ENCODE peak calls at places on chromosomes 1 and 21, in five cellular contexts. Y, S, C, P and H are unnamed samples. For H3K4me1, the result is how much of the 10 kb centered on the place peaks cover.

GRCh38 chr21:27108228-27108627 is 141.3 kb upstream of the ADAMTS5 start:
- DNase-seq in P (no peak), Y (no peak), S (no peak), C (no peak), H (no peak)

GRCh38 chr1:44484155-44484688 is 79.2 kb downstream of the RNF220 start:
- DNase-seq in P (no peak), C (no peak), Y (no peak), S (no peak), H (no peak)

GRCh38 chr1:212537610-212538009 is 71.0 kb upstream of the ATF3 start:
- DNase-seq in P (no peak), S (no peak), Y (no peak), C (no peak), H (no peak)

GRCh38 chr1:204507317-204508105 is 8.7 kb upstream of the MDM4 start:
- DNase-seq in S (no peak), P (no peak), Y (no peak), C (peak), H (peak)

GRCh38 chr1:111407297-111407696 is 20.2 kb downstream of the OVGP1 start:
- DNase-seq in Y (no peak), P (no peak), S (no peak), C (no peak), H (no peak)

GRCh38 chr1:191634801-191635520 is 523.3 kb upstream of the RGS18 start:
- DNase-seq in C (no peak), Y (no peak), P (no peak), S (no peak), H (no peak)

GRCh38 chr21:25234857-25235801 is 372.2 kb downstream of the MRPL39 start:
- DNase-seq in C (no peak), S (no peak), P (no peak), Y (no peak), H (no peak)

GRCh38 chr1:179785025-179785424 is 41.9 kb downstream of the FAM163A start:
- DNase-seq in S (no peak), Y (no peak), P (no peak), C (no peak), H (no peak)

GRCh38 chr1:203570805-203571204 is 55.8 kb upstream of the ATP2B4 start:
- DNase-seq in Y (no peak), S (no peak), P (no peak), C (no peak), H (peak)

GRCh38 chr1:93172778-93173177 is 7.4 kb downstream of the TMED5 start:
- DNase-seq in Y (no peak), P (no peak), S (no peak), C (no peak), H (no peak)

GRCh38 chr1:25502957-25503356 is 40.4 kb upstream of the LDLRAP1 start:
- DNase-seq in Y (peak), S (no peak), P (no peak), C (no peak), H (no peak)

GRCh38 chr1:17624540-17625256 is 85.2 kb downstream of the ARHGEF10L start:
- DNase-seq in Y (no peak), P (peak), S (peak), C (no peak), H (no peak)

GRCh38 chr1:41425369-41425768 is 59.1 kb downstream of the EDN2 start:
- DNase-seq in C (no peak), S (no peak), P (no peak), Y (no peak), H (no peak)

GRCh38 chr21:44755227-44755626 is 43.9 kb upstream of the TSPEAR start:
- DNase-seq in Y (no peak), S (no peak), C (peak), P (no peak), H (no peak)

GRCh38 chr1:236691348-236691747 is 5.0 kb downstream of the ACTN2 start:
- DNase-seq in Y (no peak), S (no peak), P (no peak), C (no peak), H (no peak)

GRCh38 chr1:85850238-85850637 is 142.0 kb upstream of the ZNHIT6 start:
- DNase-seq in P (no peak), S (no peak), C (no peak), Y (no peak), H (no peak)

GRCh38 chr1:193654951-193655705 is 468.7 kb upstream of the B3GALT2 start:
- DNase-seq in P (no peak), C (no peak), S (no peak), Y (no peak), H (peak)

GRCh38 chr1:93350322-93350721 is 4.6 kb downstream of the DR1 start:
- DNase-seq in P (no peak), S (no peak), C (no peak), Y (no peak), H (no peak)

GRCh38 chr1:247332901-247333361 is 1.3 kb upstream of the ZNF496 start:
- DNase-seq in C (no peak), Y (no peak), P (peak), S (peak), H (peak)

GRCh38 chr1:901108-901859 is 22.4 kb upstream of the SAMD11 start:
- DNase-seq in Y (peak), S (no peak), P (no peak), C (no peak), H (no peak)

GRCh38 chr1:89466307-89466925 is 58.2 kb upstream of the LRRC8B start:
- DNase-seq in C (no peak), P (no peak), S (no peak), Y (no peak), H (no peak)

GRCh38 chr1:53121319-53122172 is 20.9 kb downstream of the SLC1A7 start:
- DNase-seq in P (peak), C (no peak), Y (no peak), S (peak), H (no peak)

GRCh38 chr1:93000751-93001175 is 39.5 kb upstream of the DIPK1A start:
- DNase-seq in Y (no peak), S (no peak), P (no peak), C (no peak), H (peak)

GRCh38 chr1:36530261-36530660 is 47.5 kb upstream of the CSF3R start:
- DNase-seq in S (no peak), P (no peak), Y (peak), C (no peak), H (no peak)

GRCh38 chr1:98981917-98982513 is 22.6 kb downstream of the PLPPR5 start:
- DNase-seq in P (no peak), S (no peak), C (no peak), Y (no peak), H (no peak)

GRCh38 chr1:17922833-17923232 is 167.7 kb downstream of the ACTL8 start:
- DNase-seq in Y (no peak), S (peak), C (peak), P (no peak), H (no peak)

GRCh38 chr1:59164371-59164770 is 132.5 kb upstream of the FGGY start:
- DNase-seq in C (no peak), P (no peak), Y (no peak), S (no peak), H (no peak)

GRCh38 chr1:8004803-8005573 is 21.1 kb downstream of the ERRFI1 start:
- DNase-seq in P (peak), C (peak), S (peak), Y (peak), H (peak)

GRCh38 chr1:8006037-8006963 is 19.8 kb downstream of the ERRFI1 start:
- DNase-seq in C (no peak), S (no peak), Y (no peak), P (no peak), H (no peak)

GRCh38 chr1:8002329-8003320 is 23.5 kb downstream of the ERRFI1 start:
- DNase-seq in C (no peak), S (no peak), Y (no peak), P (peak), H (no peak)

GRCh38 chr1:8003431-8004112 is 22.5 kb downstream of the ERRFI1 start:
- DNase-seq in S (no peak), Y (no peak), C (no peak), P (peak), H (no peak)

GRCh38 chr1:8004113-8004802 is 21.9 kb downstream of the ERRFI1 start:
- DNase-seq in Y (peak), S (no peak), C (no peak), P (peak), H (no peak)
- TF ChIP-seq POLR2A in Y (no peak), S (no peak), C (no peak), P (no peak), H (no peak)

GRCh38 chr1:235075121-235075954 is 53.3 kb downstream of the TOMM20 start:
- DNase-seq in P (peak), Y (peak), C (no peak), S (peak), H (peak)
- H3K4me1 ChIP-seq in P (half or more), Y (under half), C (under half), S (half or more), H (half or more)

DNA sequence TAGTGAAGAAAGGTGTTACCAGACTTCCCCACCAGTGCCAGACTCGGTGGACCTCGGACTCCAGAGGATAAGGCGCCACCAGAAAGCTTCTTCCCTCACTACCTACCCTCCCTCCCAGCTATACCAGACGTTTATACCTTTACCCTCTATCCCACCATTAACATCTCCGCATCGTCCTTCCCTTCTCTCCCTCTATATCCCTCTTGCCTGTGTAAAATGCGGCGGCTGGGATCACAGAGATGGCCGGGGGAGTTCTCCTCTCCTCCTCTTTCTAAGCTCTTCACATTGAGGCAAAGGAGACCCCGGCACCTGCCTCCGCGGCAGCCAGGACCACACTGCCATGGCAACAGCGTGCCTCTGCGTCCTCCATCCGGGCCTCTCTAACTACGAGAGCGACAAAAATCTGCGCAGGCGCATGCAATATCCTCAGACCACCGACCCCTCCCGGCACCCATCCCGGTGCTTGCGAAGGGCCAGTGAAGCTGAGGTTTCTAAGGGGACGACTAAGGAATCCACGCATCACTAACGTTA is at the start of gene CCDC181:
- DNase-seq in C (no peak), P (peak), Y (no peak), S (peak), H (peak)
- H3K27ac ChIP-seq in C (no peak), P (no peak), Y (no peak), S (no peak), H (no peak)

DNA sequence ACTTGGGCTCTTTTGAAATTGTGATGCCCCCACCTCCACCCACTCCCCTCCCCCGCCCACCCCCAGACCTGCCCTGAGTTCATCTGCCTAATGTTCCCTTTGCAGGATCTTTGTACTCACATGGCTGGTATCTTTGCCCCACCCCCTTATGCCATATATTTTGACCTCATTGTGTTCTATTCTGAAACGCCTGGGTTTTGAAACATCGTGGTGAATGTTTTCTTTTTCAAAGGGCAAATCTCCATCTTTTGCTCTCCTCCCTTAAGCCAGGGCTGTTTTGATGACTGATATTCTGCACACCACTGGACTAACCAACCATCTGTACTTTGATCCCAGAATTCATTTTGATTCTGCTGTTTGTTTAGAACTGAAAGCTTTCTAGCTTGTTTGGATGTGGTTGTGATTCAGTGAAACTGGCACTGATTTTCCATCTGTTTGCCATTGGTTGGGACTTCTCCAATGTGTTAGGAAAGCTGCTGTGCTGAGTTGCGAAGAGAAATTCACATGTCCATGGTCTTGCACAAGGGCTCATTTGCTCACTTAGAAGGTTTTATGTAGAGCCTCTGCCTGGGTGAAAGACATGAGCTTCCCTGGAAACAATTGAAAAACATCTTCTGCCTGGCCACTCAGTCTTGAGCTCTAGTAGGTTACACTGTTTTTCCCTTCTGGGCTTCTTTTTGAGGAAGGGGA is 16.5 kb downstream of the SMAP2 start:
- DNase-seq in S (peak), P (peak), Y (peak), C (no peak), H (no peak)
- TF ChIP-seq POLR2A in S (no peak), P (peak), Y (peak), C (no peak), H (no peak)

DNA sequence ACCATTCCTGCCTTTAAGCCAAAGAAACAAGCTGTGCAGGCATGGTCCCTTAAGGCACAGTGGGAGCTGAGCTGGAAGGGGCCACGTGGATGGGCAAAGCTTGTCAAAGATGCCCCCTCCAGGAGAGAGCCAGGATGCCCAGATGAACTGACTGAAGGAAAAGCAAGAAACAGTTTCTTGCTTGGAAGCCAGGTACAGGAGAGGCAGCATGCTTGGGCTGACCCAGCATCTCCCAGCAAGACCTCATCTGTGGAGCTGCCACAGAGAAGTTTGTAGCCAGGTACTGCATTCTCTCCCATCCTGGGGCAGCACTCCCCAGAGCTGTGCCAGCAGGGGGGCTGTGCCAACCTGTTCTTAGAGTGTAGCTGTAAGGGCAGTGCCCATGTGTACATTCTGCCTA is 1.3 kb upstream of the SLC50A1 start:
- DNase-seq in S (no peak), Y (no peak), C (no peak), P (no peak), H (no peak)
- H3K4me1 ChIP-seq in S (half or more), Y (under half), C (half or more), P (half or more), H (half or more)